ENCODE peak calls at places on chromosome 9, in four cellular contexts. A is lung microvascular endothelial cell; V is kidney glomerular epithelial cell; R is stimulated activated CD4-positive, alpha-beta T cell treated with anti-CD3 and anti-CD28 coated beads, Interleukin-15, amount 100 ng/mL, for 1 hour. T is an unnamed sample.

GRCh38 chr9:99811172-99811571 is 10.5 kb upstream of the NR4A3 start:
- DNase-seq in A (no peak), V (no peak), R (no peak), T (no peak)

GRCh38 chr9:134618823-134619454 is 22.7 kb upstream of the COL5A1 start:
- DNase-seq in A (no peak), V (no peak), R (no peak), T (no peak)

GRCh38 chr9:32701321-32702022 is 66.0 kb upstream of the TAF1L start:
- DNase-seq in A (peak), V (no peak), R (no peak), T (no peak)

GRCh38 chr9:12775963-12776774 is 1.3 kb downstream of the LURAP1L start:
- DNase-seq in A (peak), V (peak), R (no peak), T (no peak)

GRCh38 chr9:22084336-22085035 is 75.4 kb upstream of the CDKN2B start:
- DNase-seq in A (peak), V (peak), R (no peak), T (no peak)

GRCh38 chr9:137366891-137367381 is 56.0 kb downstream of the EXD3 start:
- DNase-seq in A (no peak), V (no peak), R (no peak), T (no peak)

GRCh38 chr9:95055851-95056551 is 261.5 kb downstream of the FANCC start:
- DNase-seq in A (peak), V (no peak), R (no peak), T (no peak)

GRCh38 chr9:130872912-130873503 is 23.6 kb downstream of the QRFP start:
- DNase-seq in A (no peak), V (no peak), R (no peak), T (no peak)

GRCh38 chr9:87322840-87323635 is 174.6 kb upstream of the DAPK1 start:
- DNase-seq in A (no peak), V (peak), R (no peak), T (no peak)

GRCh38 chr9:12426198-12426864 is 266.9 kb upstream of the TYRP1 start:
- DNase-seq in A (no peak), V (peak), R (no peak), T (no peak)